ENCODE peak calls at places on chromosomes 5 and 9, in four cellular contexts. One of them, this sample, is unnamed.

GRCh38 chr5:57834829-57835554 is 352.4 kb upstream of the ACTBL2 start:
- DNase-seq in lung: no peak
- DNase-seq in CD4-positive, CD25-positive, alpha-beta regulatory T cell: no peak
- DNase-seq in lower lobe of right lung: no peak
- DNase-seq in this sample: peak; percentile 72

GRCh38 chr9:131738838-131739191 is 1.1 kb downstream of the RAPGEF1 start:
- DNase-seq in lung: no peak
- DNase-seq in CD4-positive, CD25-positive, alpha-beta regulatory T cell: no peak
- DNase-seq in lower lobe of right lung: peak; percentile 50
- DNase-seq in this sample: peak; percentile 70

GRCh38 chr5:31346896-31347557 is 153.5 kb downstream of the CDH6 start:
- DNase-seq in lung: no peak
- DNase-seq in CD4-positive, CD25-positive, alpha-beta regulatory T cell: no peak
- DNase-seq in lower lobe of right lung: no peak
- DNase-seq in this sample: no peak

GRCh38 chr5:98428806-98429205 is 344.7 kb upstream of the RGMB start:
- DNase-seq in lung: peak; percentile 68
- DNase-seq in CD4-positive, CD25-positive, alpha-beta regulatory T cell: peak; percentile 5
- DNase-seq in lower lobe of right lung: peak; percentile 47
- DNase-seq in this sample: peak; percentile 15

GRCh38 chr9:114754574-114754973 is 51.3 kb downstream of the TNFSF15 start:
- DNase-seq in lung: no peak
- DNase-seq in CD4-positive, CD25-positive, alpha-beta regulatory T cell: no peak
- DNase-seq in lower lobe of right lung: no peak
- DNase-seq in this sample: no peak

GRCh38 chr5:10493884-10494283 is 52.2 kb downstream of the ROPN1L start:
- DNase-seq in lung: no peak
- DNase-seq in CD4-positive, CD25-positive, alpha-beta regulatory T cell: no peak
- DNase-seq in lower lobe of right lung: no peak
- DNase-seq in this sample: no peak

GRCh38 chr5:45038366-45038987 is 229.7 kb downstream of the MRPS30 start:
- DNase-seq in lung: no peak
- DNase-seq in CD4-positive, CD25-positive, alpha-beta regulatory T cell: peak; percentile 18
- DNase-seq in lower lobe of right lung: no peak
- DNase-seq in this sample: peak; percentile 34

GRCh38 chr9:2493578-2493977 is 128.0 kb upstream of the VLDLR start:
- DNase-seq in lung: no peak
- DNase-seq in CD4-positive, CD25-positive, alpha-beta regulatory T cell: no peak
- DNase-seq in lower lobe of right lung: no peak
- DNase-seq in this sample: no peak

GRCh38 chr5:41191249-41191648 is 22.1 kb downstream of the C6 start:
- DNase-seq in lung: no peak
- DNase-seq in CD4-positive, CD25-positive, alpha-beta regulatory T cell: no peak
- DNase-seq in lower lobe of right lung: no peak
- DNase-seq in this sample: no peak

GRCh38 chr5:144468542-144468941 is 297.9 kb downstream of the KCTD16 start:
- DNase-seq in lung: no peak
- DNase-seq in CD4-positive, CD25-positive, alpha-beta regulatory T cell: no peak
- DNase-seq in lower lobe of right lung: no peak
- DNase-seq in this sample: no peak

GRCh38 chr5:112279082-112279481 is 140.0 kb downstream of the EPB41L4A start:
- DNase-seq in lung: no peak
- DNase-seq in CD4-positive, CD25-positive, alpha-beta regulatory T cell: no peak
- DNase-seq in lower lobe of right lung: no peak
- DNase-seq in this sample: no peak

GRCh38 chr5:134606726-134607125 is 25.9 kb downstream of the SAR1B start:
- DNase-seq in lung: no peak
- DNase-seq in CD4-positive, CD25-positive, alpha-beta regulatory T cell: no peak
- DNase-seq in lower lobe of right lung: no peak
- DNase-seq in this sample: no peak

GRCh38 chr9:106954562-106954961 is 91.6 kb downstream of the ZNF462 start:
- DNase-seq in lung: no peak
- DNase-seq in CD4-positive, CD25-positive, alpha-beta regulatory T cell: no peak
- DNase-seq in lower lobe of right lung: no peak
- DNase-seq in this sample: peak; percentile 36

GRCh38 chr5:95739857-95740256 is 8.7 kb downstream of the RHOBTB3 start:
- DNase-seq in lung: no peak
- DNase-seq in CD4-positive, CD25-positive, alpha-beta regulatory T cell: no peak
- DNase-seq in lower lobe of right lung: no peak
- DNase-seq in this sample: no peak

GRCh38 chr5:172733179-172733973 is 37.6 kb downstream of the DUSP1 start:
- DNase-seq in lung: peak; percentile 77
- DNase-seq in CD4-positive, CD25-positive, alpha-beta regulatory T cell: no peak
- DNase-seq in lower lobe of right lung: peak; percentile 78
- DNase-seq in this sample: peak; percentile 97

GRCh38 chr9:35743880-35744518 is 5.0 kb downstream of the GBA2 start:
- DNase-seq in lung: no peak
- DNase-seq in CD4-positive, CD25-positive, alpha-beta regulatory T cell: no peak
- DNase-seq in lower lobe of right lung: no peak
- DNase-seq in this sample: no peak

GRCh38 chr5:99061711-99062110 is 132.9 kb upstream of the CHD1 start:
- DNase-seq in lung: no peak
- DNase-seq in CD4-positive, CD25-positive, alpha-beta regulatory T cell: no peak
- DNase-seq in lower lobe of right lung: no peak
- DNase-seq in this sample: peak; percentile 37

GRCh38 chr9:6195714-6196360 is 19.8 kb upstream of the IL33 start:
- DNase-seq in lung: no peak
- DNase-seq in CD4-positive, CD25-positive, alpha-beta regulatory T cell: no peak
- DNase-seq in lower lobe of right lung: no peak
- DNase-seq in this sample: no peak

GRCh38 chr9:136119259-136120118 is 814 bp upstream of the TMEM250 start:
- DNase-seq in lung: no peak
- DNase-seq in CD4-positive, CD25-positive, alpha-beta regulatory T cell: no peak
- DNase-seq in lower lobe of right lung: no peak
- DNase-seq in this sample: no peak

GRCh38 chr9:135478858-135479468 is 619 bp upstream of the PPP1R26 start:
- DNase-seq in lung: peak; percentile 47
- DNase-seq in CD4-positive, CD25-positive, alpha-beta regulatory T cell: no peak
- DNase-seq in lower lobe of right lung: peak; percentile 77
- DNase-seq in this sample: peak; percentile 49

GRCh38 chr5:158326241-158326640 is 467.3 kb upstream of the CLINT1 start:
- DNase-seq in lung: no peak
- DNase-seq in CD4-positive, CD25-positive, alpha-beta regulatory T cell: no peak
- DNase-seq in lower lobe of right lung: no peak
- DNase-seq in this sample: no peak

GRCh38 chr9:32419921-32420320 is 35.5 kb downstream of the ACO1 start:
- DNase-seq in lung: no peak
- DNase-seq in CD4-positive, CD25-positive, alpha-beta regulatory T cell: no peak
- DNase-seq in lower lobe of right lung: no peak
- DNase-seq in this sample: no peak

GRCh38 chr5:113027015-113027414 is 50.4 kb downstream of the DCP2 start:
- DNase-seq in lung: no peak
- DNase-seq in CD4-positive, CD25-positive, alpha-beta regulatory T cell: no peak
- DNase-seq in lower lobe of right lung: no peak
- DNase-seq in this sample: no peak

GRCh38 chr5:1312993-1313833 is 18.3 kb upstream of the TERT start:
- DNase-seq in lung: no peak
- DNase-seq in CD4-positive, CD25-positive, alpha-beta regulatory T cell: peak; percentile 84
- DNase-seq in lower lobe of right lung: peak; percentile 45
- DNase-seq in this sample: no peak

GRCh38 chr5:23146183-23146582 is 293.0 kb upstream of the CDH12 start:
- DNase-seq in lung: no peak
- DNase-seq in CD4-positive, CD25-positive, alpha-beta regulatory T cell: no peak
- DNase-seq in lower lobe of right lung: no peak
- DNase-seq in this sample: no peak

GRCh38 chr9:132670359-132670815 is at the start of gene GTF3C4:
- DNase-seq in lung: peak; percentile 87
- DNase-seq in CD4-positive, CD25-positive, alpha-beta regulatory T cell: peak; percentile 86
- DNase-seq in lower lobe of right lung: peak; percentile 92
- DNase-seq in this sample: peak; percentile 94

GRCh38 chr9:35611230-35611797 is 6.3 kb downstream of the TESK1 start:
- DNase-seq in lung: no peak
- DNase-seq in CD4-positive, CD25-positive, alpha-beta regulatory T cell: peak; percentile 76
- DNase-seq in lower lobe of right lung: no peak
- DNase-seq in this sample: peak; percentile 18

GRCh38 chr9:107284636-107285035 is 1.6 kb downstream of the RAD23B start:
- DNase-seq in lung: no peak
- DNase-seq in CD4-positive, CD25-positive, alpha-beta regulatory T cell: peak; percentile 11
- DNase-seq in lower lobe of right lung: no peak
- DNase-seq in this sample: no peak

DNA sequence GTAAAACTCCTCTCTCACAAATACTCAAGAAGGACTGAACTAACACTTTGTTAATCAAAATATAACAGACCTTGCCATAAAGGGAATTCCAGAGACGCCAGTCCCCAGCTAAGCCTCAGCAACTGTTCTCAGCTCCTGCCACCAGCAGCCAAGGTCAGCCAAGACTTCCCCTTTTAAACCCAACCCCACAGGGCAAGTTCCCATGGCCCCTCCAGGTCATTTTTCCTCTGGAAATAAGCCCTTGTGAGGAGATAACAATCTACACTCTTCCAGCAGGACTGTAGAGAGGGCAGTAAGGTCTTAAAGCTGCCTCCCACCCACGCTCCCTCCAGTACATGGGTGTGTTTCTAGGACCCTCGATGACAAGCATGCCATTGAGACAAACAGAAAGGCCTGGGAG is 78.3 kb downstream of the DPYSL3 start:
- DNase-seq in lung: no peak
- DNase-seq in CD4-positive, CD25-positive, alpha-beta regulatory T cell: no peak
- DNase-seq in lower lobe of right lung: no peak
- DNase-seq in this sample: no peak
- H3K27ac ChIP-seq in lung: no peak overlapping the region
- H3K27ac ChIP-seq in CD4-positive, CD25-positive, alpha-beta regulatory T cell: no peak overlapping the region
- H3K27ac ChIP-seq in lower lobe of right lung: no peak overlapping the region
- H3K27ac ChIP-seq in this sample: no peak overlapping the region

DNA sequence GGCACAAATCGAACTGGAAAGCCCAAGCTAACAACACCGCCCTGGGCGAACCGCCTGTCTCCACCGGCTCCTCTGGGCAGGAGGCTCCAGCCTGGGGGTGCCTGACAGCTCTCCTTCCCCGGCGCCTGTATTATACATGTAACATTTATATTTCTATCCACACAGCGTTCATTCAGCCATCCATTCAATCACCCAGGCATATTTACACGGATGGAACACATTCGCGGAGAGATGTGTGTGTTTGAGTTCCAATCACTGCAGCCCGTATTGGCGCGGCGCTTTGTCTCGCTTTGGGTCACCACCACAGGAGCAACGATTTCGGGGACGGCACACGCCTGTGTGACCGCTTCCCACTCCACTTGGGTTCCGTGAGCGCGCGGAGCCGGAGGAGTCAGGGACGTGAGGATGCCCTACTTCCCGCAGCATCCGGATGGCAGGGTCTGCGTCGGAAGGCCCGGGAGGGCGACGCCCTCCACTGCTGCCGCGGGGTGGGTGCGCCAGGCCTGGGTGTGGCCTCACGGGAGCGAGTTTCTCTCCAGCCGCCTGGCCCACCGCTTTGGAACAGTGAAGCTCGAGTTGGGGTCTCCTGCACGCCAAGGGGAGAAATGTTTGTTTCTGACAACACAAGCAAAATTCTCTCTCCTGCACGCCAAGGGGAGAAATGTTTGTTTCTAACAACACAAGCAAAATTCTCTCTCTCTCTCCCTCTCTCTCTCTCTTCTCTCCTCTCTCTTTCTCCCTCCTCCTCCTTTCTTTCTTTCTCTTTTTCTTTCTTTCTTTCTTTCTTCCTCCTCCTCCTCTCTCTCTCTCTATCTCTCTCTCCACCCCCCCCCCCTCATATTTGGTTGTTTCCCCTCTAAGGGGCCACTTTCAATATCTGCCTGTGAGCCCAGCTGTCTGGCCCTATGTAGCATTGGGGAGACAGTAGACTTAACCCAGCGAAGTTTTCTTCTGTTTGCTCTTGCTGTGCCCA is 1.1 kb upstream of the SV2C start:
- DNase-seq in lung: no peak
- DNase-seq in CD4-positive, CD25-positive, alpha-beta regulatory T cell: peak; percentile 9
- DNase-seq in lower lobe of right lung: peak; percentile 43
- DNase-seq in this sample: no peak
- H3K27ac ChIP-seq in lung: no peak overlapping the region
- H3K27ac ChIP-seq in CD4-positive, CD25-positive, alpha-beta regulatory T cell: no peak overlapping the region
- H3K27ac ChIP-seq in lower lobe of right lung: no peak overlapping the region
- H3K27ac ChIP-seq in this sample: no peak overlapping the region

DNA sequence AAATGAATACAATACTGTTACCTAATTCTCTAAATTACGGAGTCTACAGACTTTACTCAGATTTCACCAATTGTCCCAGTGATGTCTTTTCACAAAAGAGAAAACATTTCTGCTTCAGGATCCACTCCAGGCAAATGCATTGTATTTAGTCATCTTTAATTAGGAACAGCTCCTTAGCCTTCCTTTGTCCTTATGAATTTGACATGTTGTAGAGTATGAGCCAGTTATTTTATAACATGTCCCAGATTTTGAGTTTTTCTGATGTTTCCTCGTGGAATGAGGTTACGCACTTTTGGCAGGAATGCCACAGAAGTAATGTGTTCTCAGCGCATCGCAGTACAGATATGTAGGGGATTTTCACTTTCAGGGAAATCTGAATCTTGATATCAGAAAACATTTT is 10.5 kb downstream of the HABP4 start:
- DNase-seq in lung: no peak
- DNase-seq in CD4-positive, CD25-positive, alpha-beta regulatory T cell: no peak
- DNase-seq in lower lobe of right lung: no peak
- DNase-seq in this sample: no peak
- H3K27ac ChIP-seq in lung: no peak overlapping the region
- H3K27ac ChIP-seq in CD4-positive, CD25-positive, alpha-beta regulatory T cell: no peak overlapping the region
- H3K27ac ChIP-seq in lower lobe of right lung: no peak overlapping the region
- H3K27ac ChIP-seq in this sample: no peak overlapping the region

GRCh38 chr5:78801413-78801812 is 152.8 kb upstream of the LHFPL2 start:
- DNase-seq in lung: no peak
- DNase-seq in CD4-positive, CD25-positive, alpha-beta regulatory T cell: no peak
- DNase-seq in lower lobe of right lung: no peak
- DNase-seq in this sample: no peak

GRCh38 chr5:78799254-78800017 is 150.9 kb upstream of the LHFPL2 start:
- DNase-seq in lung: no peak
- DNase-seq in CD4-positive, CD25-positive, alpha-beta regulatory T cell: no peak
- DNase-seq in lower lobe of right lung: no peak
- DNase-seq in this sample: no peak

GRCh38 chr5:78795757-78796156 is 147.2 kb upstream of the LHFPL2 start:
- DNase-seq in lung: no peak
- DNase-seq in CD4-positive, CD25-positive, alpha-beta regulatory T cell: peak; percentile 74
- DNase-seq in lower lobe of right lung: no peak
- DNase-seq in this sample: no peak

GRCh38 chr5:78794693-78795215 is 146.2 kb upstream of the LHFPL2 start:
- DNase-seq in lung: no peak
- DNase-seq in CD4-positive, CD25-positive, alpha-beta regulatory T cell: no peak
- DNase-seq in lower lobe of right lung: no peak
- DNase-seq in this sample: no peak

DNA sequence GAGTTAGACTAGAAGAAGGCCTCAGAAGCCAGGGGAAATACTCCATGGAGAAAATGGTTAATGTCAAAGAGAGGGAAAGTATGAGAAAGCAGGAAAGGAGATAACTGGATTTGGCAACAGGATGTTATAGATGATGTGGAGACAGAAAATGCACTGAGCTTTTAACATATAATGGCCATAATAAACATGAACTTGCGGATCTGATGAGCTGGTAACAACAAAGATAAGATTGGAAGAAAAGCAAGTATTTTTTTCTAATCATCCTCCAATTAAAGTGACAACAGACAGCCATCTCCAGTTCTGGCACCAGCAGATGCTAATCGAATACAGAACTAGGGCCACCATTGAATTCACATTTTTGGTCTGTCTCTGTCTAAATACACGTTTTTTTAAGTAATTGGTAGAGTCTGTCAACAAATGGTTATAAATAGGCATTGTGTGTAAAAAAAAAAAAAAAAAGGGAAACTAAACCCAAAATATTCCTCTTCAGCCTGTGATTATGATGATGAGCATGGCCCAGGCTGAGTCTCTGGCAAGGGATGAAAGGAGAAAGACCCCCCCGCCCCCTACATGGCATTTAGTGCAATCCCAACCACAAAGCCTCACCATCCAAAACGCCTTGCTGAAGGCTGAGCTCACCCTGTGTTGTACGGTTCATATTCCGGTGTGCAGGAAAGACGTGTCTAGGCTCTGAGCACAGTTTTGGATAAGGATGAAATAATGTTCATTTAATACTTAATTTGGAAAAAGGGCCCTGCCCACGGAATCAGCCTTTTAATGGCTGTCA is 149.6 kb upstream of the LHFPL2 start:
- DNase-seq in lung: no peak
- DNase-seq in CD4-positive, CD25-positive, alpha-beta regulatory T cell: no peak
- DNase-seq in lower lobe of right lung: no peak
- DNase-seq in this sample: no peak
- H3K27ac ChIP-seq in lung: no peak overlapping the region
- H3K27ac ChIP-seq in CD4-positive, CD25-positive, alpha-beta regulatory T cell: no peak overlapping the region
- H3K27ac ChIP-seq in lower lobe of right lung: no peak overlapping the region
- H3K27ac ChIP-seq in this sample: no peak overlapping the region